ENCODE peak calls at places on chromosomes 12 and 14, in six cellular contexts. F is AG10803, I is DND-41, V is coronary artery, B is lung, A is A549. O is an unnamed sample.

GRCh38 chr12:86290615-86291014 is 34.4 kb upstream of the MGAT4C start:
- DNase-seq in F (no peak), I (no peak), V (no peak), B (no peak), A (no peak), O (no peak)

GRCh38 chr12:3461391-3461790 is 29.6 kb upstream of the PRMT8 start:
- DNase-seq in F (no peak), I (no peak), V (no peak), B (no peak), A (no peak), O (no peak)

GRCh38 chr12:106978035-106978800 is 8.7 kb downstream of the MTERF2 start:
- DNase-seq in F (peak; percentile 53), I (no peak), V (no peak), B (no peak), A (no peak), O (peak; percentile 67)

GRCh38 chr12:25957898-25958253 is 606 bp upstream of the RASSF8 start:
- DNase-seq in F (peak; percentile 78), I (no peak), V (no peak), B (no peak), A (no peak), O (peak; percentile 89)

GRCh38 chr14:67665886-67666285 is 8.5 kb downstream of the VTI1B start:
- DNase-seq in F (peak; percentile 76), I (no peak), V (no peak), B (no peak), A (no peak), O (peak; percentile 48)

GRCh38 chr14:90645842-90646443 is 170.3 kb downstream of the TTC7B start:
- DNase-seq in F (peak; percentile 29), I (no peak), V (no peak), B (peak; percentile 64), A (peak; percentile 46), O (no peak)

GRCh38 chr12:130948751-130949150 is 5.0 kb upstream of the ADGRD1 start:
- DNase-seq in F (no peak), I (no peak), V (no peak), B (no peak), A (no peak), O (no peak)

GRCh38 chr14:104830781-104831180 is 29.9 kb downstream of the ZBTB42 start:
- DNase-seq in F (no peak), I (no peak), V (no peak), B (no peak), A (no peak), O (no peak)

GRCh38 chr14:77310041-77310440 is 10.6 kb downstream of the POMT2 start:
- DNase-seq in F (peak; percentile 73), I (no peak), V (no peak), B (no peak), A (no peak), O (peak; percentile 67)

GRCh38 chr12:85920324-85920947 is 46.3 kb downstream of the NTS start:
- DNase-seq in F (peak; percentile 7), I (no peak), V (no peak), B (no peak), A (peak; percentile 37), O (no peak)

GRCh38 chr14:75273272-75274044 is 5.2 kb upstream of the FOS start:
- DNase-seq in F (peak; percentile 91), I (no peak), V (no peak), B (no peak), A (no peak), O (peak; percentile 53)

GRCh38 chr12:13745100-13745678 is 236.2 kb downstream of the GRIN2B start:
- DNase-seq in F (no peak), I (no peak), V (no peak), B (no peak), A (no peak), O (no peak)

GRCh38 chr12:32031109-32031508 is 71.9 kb downstream of the RESF1 start:
- DNase-seq in F (no peak), I (peak; percentile 9), V (no peak), B (no peak), A (no peak), O (no peak)

GRCh38 chr14:64387232-64387737 is 868 bp upstream of the MTHFD1 start:
- DNase-seq in F (peak; percentile 32), I (no peak), V (no peak), B (no peak), A (peak; percentile 54), O (peak; percentile 54)

GRCh38 chr12:46470039-46470627 is 97.6 kb upstream of the SLC38A2 start:
- DNase-seq in F (no peak), I (peak; percentile 61), V (no peak), B (no peak), A (no peak), O (no peak)

GRCh38 chr14:99360774-99361595 is 89.0 kb upstream of the BCL11B start:
- DNase-seq in F (no peak), I (no peak), V (no peak), B (no peak), A (peak; percentile 42), O (no peak)

GRCh38 chr12:91138337-91138905 is 27.1 kb upstream of the LUM start:
- DNase-seq in F (peak; percentile 40), I (no peak), V (no peak), B (no peak), A (no peak), O (no peak)

GRCh38 chr12:132284618-132285310 is 44.6 kb downstream of the GALNT9 start:
- DNase-seq in F (no peak), I (no peak), V (no peak), B (no peak), A (peak; percentile 62), O (no peak)

GRCh38 chr14:90382491-90383125 is 14.2 kb upstream of the CALM1 start:
- DNase-seq in F (peak; percentile 87), I (peak; percentile 67), V (peak; percentile 86), B (peak; percentile 69), A (peak; percentile 75), O (peak; percentile 84)

GRCh38 chr14:84003316-84003715 is 1526.6 kb upstream of the FLRT2 start:
- DNase-seq in F (no peak), I (no peak), V (no peak), B (no peak), A (no peak), O (no peak)

GRCh38 chr12:18101043-18101442 is 11.1 kb upstream of the RERGL start:
- DNase-seq in F (no peak), I (peak; percentile 26), V (no peak), B (no peak), A (no peak), O (no peak)

GRCh38 chr14:103386632-103387329 is 1.6 kb downstream of the MARK3 start:
- DNase-seq in F (peak; percentile 33), I (no peak), V (no peak), B (no peak), A (no peak), O (no peak)

GRCh38 chr12:118404876-118405521 is 28.6 kb downstream of the SUDS3 start:
- DNase-seq in F (peak; percentile 61), I (peak; percentile 59), V (no peak), B (peak; percentile 41), A (peak; percentile 69), O (peak; percentile 58)

GRCh38 chr14:45112886-45113772 is 21.2 kb downstream of the FKBP3 start:
- DNase-seq in F (no peak), I (no peak), V (no peak), B (no peak), A (peak; percentile 77), O (no peak)

GRCh38 chr14:76956253-76957090 is 72.0 kb downstream of the IRF2BPL start:
- DNase-seq in F (peak; percentile 93), I (peak; percentile 92), V (peak; percentile 95), B (peak; percentile 91), A (peak; percentile 97), O (peak; percentile 98)

GRCh38 chr14:71529855-71530254 is 402.4 kb upstream of the RGS6 start:
- DNase-seq in F (peak; percentile 82), I (no peak), V (peak; percentile 79), B (no peak), A (no peak), O (no peak)

GRCh38 chr12:115388139-115388538 is 704.2 kb upstream of the TBX3 start:
- DNase-seq in F (no peak), I (no peak), V (no peak), B (no peak), A (no peak), O (no peak)

GRCh38 chr12:121162985-121163384 is 30.3 kb downstream of the P2RX7 start:
- DNase-seq in F (no peak), I (no peak), V (no peak), B (no peak), A (no peak), O (no peak)

GRCh38 chr12:95351745-95352144 is 122.2 kb upstream of the METAP2 start:
- DNase-seq in F (peak; percentile 51), I (no peak), V (no peak), B (no peak), A (no peak), O (peak; percentile 23)
- TF ChIP-seq CTCF in F (peak; percentile 35), I (no peak), V (no peak), B (no peak), A (no peak), O (no peak)

DNA sequence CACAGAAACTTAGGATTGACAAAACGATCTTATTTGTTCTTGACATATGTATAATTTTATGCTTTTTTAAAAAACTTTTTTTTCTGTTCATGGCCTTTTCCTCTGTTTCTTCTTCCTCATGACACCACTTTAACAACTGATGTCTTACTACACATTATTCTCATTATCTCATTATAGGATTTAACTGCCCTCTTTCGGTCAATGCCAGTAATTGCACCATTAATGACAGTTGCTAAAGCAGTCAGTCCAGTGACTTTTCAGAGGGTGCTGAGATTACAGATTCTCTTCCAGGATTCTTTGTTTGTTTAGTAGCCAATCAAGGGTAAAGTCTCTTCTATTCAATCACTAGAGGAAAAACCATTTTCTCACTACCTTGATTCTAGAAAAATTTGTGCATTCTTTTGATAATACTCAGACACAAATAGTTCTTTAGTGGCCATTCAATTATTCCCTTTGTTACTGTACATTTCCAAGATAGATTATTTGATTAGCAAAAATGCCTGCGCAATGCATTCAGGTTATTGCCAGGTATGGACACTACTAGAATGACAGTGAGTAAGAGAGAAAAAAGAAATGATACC is 50.1 kb downstream of the KLRG1 start:
- DNase-seq in F (peak; percentile 47), I (peak; percentile 16), V (no peak), B (no peak), A (peak; percentile 58), O (peak; percentile 20)
- H3K4me3 ChIP-seq in F (no peak overlapping the region), I (no peak overlapping the region), V (no peak overlapping the region), B (no peak overlapping the region), A (no peak overlapping the region), O (no peak overlapping the region)

GRCh38 chr14:37890095-37890494 is 294.7 kb downstream of the TTC6 start:
- DNase-seq in F (no peak), I (no peak), V (no peak), B (no peak), A (no peak), O (no peak)
- TF ChIP-seq CTCF in F (peak; percentile 43), I (peak; percentile 22), V (no peak), B (no peak), A (peak; percentile 5), O (peak; percentile 20)

GRCh38 chr14:21534576-21534975 is 8.4 kb upstream of the SALL2 start:
- DNase-seq in F (no peak), I (no peak), V (no peak), B (no peak), A (no peak), O (no peak)

GRCh38 chr14:21537088-21537424 is 10.9 kb upstream of the SALL2 start:
- DNase-seq in F (no peak), I (no peak), V (no peak), B (no peak), A (no peak), O (peak; percentile 4)

GRCh38 chr14:21539154-21539940 is 13.2 kb upstream of the SALL2 start:
- DNase-seq in F (no peak), I (no peak), V (no peak), B (no peak), A (no peak), O (no peak)

GRCh38 chr14:21535545-21536394 is 9.6 kb upstream of the SALL2 start:
- DNase-seq in F (no peak), I (no peak), V (no peak), B (no peak), A (no peak), O (no peak)

GRCh38 chr14:21536395-21537087 is 10.4 kb upstream of the SALL2 start:
- DNase-seq in F (no peak), I (no peak), V (no peak), B (no peak), A (no peak), O (peak; percentile 16)
- H3K4me3 ChIP-seq in F (peak overlapping the region; percentile 18), I (no peak overlapping the region), V (peak overlapping the region; percentile 62), B (no peak overlapping the region), A (no peak overlapping the region), O (peak overlapping the region; percentile 19)

O was measured in foreskin fibroblast.